ENCODE peak calls at places on chromosomes 2 and 18, in four cellular contexts. M is IMR-90, J is esophagus squamous epithelium, U is ovary. Y is an unnamed sample. For H3K9me3, the result is how much of the 10 kb centered on the place peaks cover.

GRCh38 chr2:109304248-109304647 is 175.2 kb downstream of the SH3RF3 start:
- DNase-seq in U (no peak), M (no peak), J (no peak), Y (no peak)

GRCh38 chr2:230913812-230914211 is 11.2 kb downstream of the GPR55 start:
- DNase-seq in M (no peak), J (no peak), U (no peak), Y (no peak)

GRCh38 chr2:171432969-171433762 is 624 bp downstream of the METTL8 start:
- DNase-seq in J (no peak), U (peak), M (peak), Y (no peak)

GRCh38 chr18:32909798-32910561 is 137.2 kb upstream of the KLHL14 start:
- DNase-seq in J (no peak), U (no peak), M (no peak), Y (no peak)

GRCh38 chr2:43269074-43269572 is 42.7 kb upstream of the ZFP36L2 start:
- DNase-seq in M (peak), U (peak), J (peak), Y (peak)

GRCh38 chr18:54233761-54234160 is 9.3 kb upstream of the MBD2 start:
- DNase-seq in M (no peak), J (no peak), U (no peak), Y (no peak)

GRCh38 chr2:224041554-224041953 is 2.5 kb upstream of the SERPINE2 start:
- DNase-seq in J (no peak), U (no peak), M (no peak), Y (no peak)

GRCh38 chr2:44578401-44579135 is 216.8 kb downstream of the CAMKMT start:
- DNase-seq in J (no peak), U (no peak), M (peak), Y (peak)

GRCh38 chr2:106885326-106885725 is 641 bp downstream of the ST6GAL2 start:
- DNase-seq in U (no peak), M (no peak), J (no peak), Y (no peak)

GRCh38 chr2:63729362-63729761 is 112.3 kb upstream of the UGP2 start:
- DNase-seq in M (no peak), J (no peak), U (no peak), Y (no peak)

GRCh38 chr18:11955299-11956029 is 25.8 kb upstream of the IMPA2 start:
- DNase-seq in U (no peak), J (no peak), M (peak), Y (no peak)

GRCh38 chr18:26487437-26487836 is 60.9 kb downstream of the KCTD1 start:
- DNase-seq in U (no peak), J (no peak), M (no peak), Y (no peak)

GRCh38 chr2:45699032-45699658 is 47.7 kb downstream of the PRKCE start:
- DNase-seq in M (peak), U (no peak), J (no peak), Y (no peak)

GRCh38 chr18:49006641-49007136 is 55.9 kb upstream of the SMAD7 start:
- DNase-seq in M (no peak), U (no peak), J (no peak), Y (no peak)

GRCh38 chr2:207189040-207189439 is 23.3 kb upstream of the KLF7 start:
- DNase-seq in M (no peak), U (no peak), J (no peak), Y (no peak)

GRCh38 chr2:218886461-218886947 is 5.9 kb downstream of the WNT10A start:
- DNase-seq in U (no peak), M (no peak), J (no peak), Y (no peak)

GRCh38 chr2:71494523-71495155 is 41.3 kb downstream of the DYSF start:
- DNase-seq in J (no peak), U (no peak), M (no peak), Y (no peak)

GRCh38 chr2:177651833-177652232 is 259.3 kb downstream of the AGPS start:
- DNase-seq in M (no peak), U (no peak), J (no peak), Y (no peak)

GRCh38 chr18:61589053-61589723 is 256.0 kb downstream of the CDH20 start:
- DNase-seq in U (no peak), M (peak), J (no peak), Y (no peak)

GRCh38 chr2:236764716-236765115 is 195.1 kb downstream of the ACKR3 start:
- DNase-seq in U (no peak), M (no peak), J (no peak), Y (no peak)

GRCh38 chr2:108133457-108133856 is 106.3 kb upstream of the SULT1C3 start:
- DNase-seq in J (no peak), M (no peak), U (no peak), Y (no peak)

GRCh38 chr2:24910245-24910644 is 9.8 kb downstream of the ADCY3 start:
- DNase-seq in M (no peak), J (no peak), U (no peak), Y (no peak)

GRCh38 chr2:85159589-85159988 is 26.4 kb downstream of the TCF7L1 start:
- DNase-seq in U (no peak), J (no peak), M (no peak), Y (no peak)

GRCh38 chr2:45649855-45650806 is 1.3 kb upstream of the PRKCE start:
- DNase-seq in J (peak), U (peak), M (peak), Y (peak)

GRCh38 chr2:73033766-73034381 is 37.6 kb downstream of the SFXN5 start:
- DNase-seq in M (no peak), J (no peak), U (no peak), Y (no peak)

DNA sequence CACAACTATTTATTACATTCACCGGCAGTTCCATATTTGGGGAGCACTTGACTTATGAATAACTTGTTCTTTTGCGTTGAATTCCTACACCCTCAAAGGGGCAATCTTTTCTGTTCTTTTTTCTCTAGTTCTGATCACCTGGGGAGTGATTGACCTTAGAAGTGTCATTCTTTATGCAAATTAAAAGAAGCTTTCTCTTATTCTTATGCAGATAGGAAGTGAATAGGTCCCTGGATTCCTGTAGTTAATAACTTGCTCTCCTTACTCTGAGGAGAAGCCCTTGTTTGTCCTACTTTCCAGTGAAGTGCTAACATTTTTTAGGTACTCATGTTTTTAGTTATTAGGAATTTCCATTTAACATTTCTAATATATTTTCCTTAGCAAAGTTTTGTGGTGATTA is 569.8 kb upstream of the LRRTM1 start:
- DNase-seq in M (no peak), J (no peak), U (no peak), Y (no peak)
- H3K9me3 ChIP-seq in M (under half), J (under half), U (under half), Y (under half)

DNA sequence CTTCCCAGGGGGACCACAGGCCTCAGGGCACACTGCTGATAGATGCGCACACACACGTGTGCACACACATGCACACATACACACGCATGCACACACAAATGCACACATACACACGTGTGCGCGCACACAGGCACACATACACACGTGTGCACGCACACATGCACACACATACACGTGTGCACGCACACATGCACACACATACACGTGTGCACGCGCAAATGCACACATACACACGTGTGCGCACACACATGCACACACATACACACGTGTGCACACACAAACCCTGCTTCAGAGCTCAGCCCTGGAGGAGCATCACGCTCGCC is 74.7 kb upstream of the CTDP1 start:
- DNase-seq in M (no peak), J (no peak), U (peak), Y (no peak)
- H3K9me3 ChIP-seq in M (under half), J (under half), U (under half), Y (under half)

DNA sequence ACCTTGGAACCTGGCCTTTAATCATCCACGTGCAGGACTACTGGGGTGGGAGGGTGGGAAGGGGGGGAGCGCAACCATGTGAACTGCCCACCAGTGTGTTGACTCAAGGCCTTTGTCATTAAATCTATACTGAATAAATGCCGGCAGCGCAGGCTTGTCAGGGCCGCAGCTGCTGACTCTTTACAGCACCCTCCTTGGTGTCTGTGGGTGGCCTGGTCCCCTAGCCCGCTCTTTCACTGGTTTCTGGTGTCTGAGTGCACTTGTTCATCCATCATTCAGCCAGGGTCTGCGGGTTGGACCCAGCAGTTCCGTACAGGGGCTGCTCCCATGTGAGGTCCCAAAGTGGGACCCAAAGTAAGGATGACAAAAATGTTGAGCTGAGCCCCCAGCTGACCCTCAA is 11.5 kb downstream of the MAP3K2 start:
- DNase-seq in J (no peak), U (no peak), M (no peak), Y (no peak)
- H3K9me3 ChIP-seq in J (under half), U (under half), M (under half), Y (under half)

DNA sequence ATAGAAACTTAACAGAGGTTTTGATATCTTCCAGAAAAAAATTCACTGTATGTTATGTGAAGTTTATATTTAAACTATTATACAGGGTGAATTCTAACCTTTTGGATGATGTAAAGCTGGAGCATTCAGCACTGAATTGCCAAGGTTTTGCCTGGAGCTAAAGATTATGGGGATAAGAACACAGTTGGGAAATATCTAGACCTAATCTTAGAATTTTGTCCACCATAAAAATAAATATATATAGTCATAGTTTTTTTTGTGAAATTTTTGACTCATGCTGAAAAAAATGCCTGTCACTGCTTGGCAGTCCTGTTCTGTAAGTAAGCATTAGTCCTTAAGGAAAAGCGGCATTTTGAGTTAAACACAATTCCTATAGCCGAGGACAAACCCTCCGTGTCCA is 339.3 kb upstream of the TMEFF2 start:
- DNase-seq in U (no peak), M (no peak), J (no peak), Y (no peak)
- H3K9me3 ChIP-seq in U (under half), M (under half), J (under half), Y (under half)

GRCh38 chr2:128469875-128470274 is 151.2 kb upstream of the HS6ST1 start:
- DNase-seq in M (no peak), J (no peak), U (no peak), Y (no peak)

GRCh38 chr2:128467321-128467901 is 148.7 kb upstream of the HS6ST1 start:
- DNase-seq in M (no peak), U (no peak), J (no peak), Y (no peak)

GRCh38 chr2:128469203-128469602 is 150.5 kb upstream of the HS6ST1 start:
- DNase-seq in U (no peak), M (no peak), J (no peak), Y (no peak)

GRCh38 chr2:128466377-128467175 is 147.9 kb upstream of the HS6ST1 start:
- DNase-seq in M (no peak), U (no peak), J (no peak), Y (no peak)

GRCh38 chr2:128468186-128468585 is 149.5 kb upstream of the HS6ST1 start:
- DNase-seq in J (no peak), M (no peak), U (no peak), Y (no peak)
- H3K9me3 ChIP-seq in J (under half), M (under half), U (under half), Y (under half)

Y was measured in tibial nerve.